ENCODE peak calls at places on chromosomes 1 and 21, in five cellular contexts. O is brain microvascular endothelial cell, D is Panc1, W is OCI-LY7, S is retinal pigment epithelial cell. R is an unnamed sample.

GRCh38 chr1:188137221-188137620 is 1308.5 kb downstream of the PLA2G4A start:
- DNase-seq in O (no peak), D (no peak), W (no peak), S (no peak), R (no peak)

GRCh38 chr1:150619576-150620509 is 9.6 kb downstream of the ENSA start:
- DNase-seq in O (peak; percentile 62), D (no peak), W (peak; percentile 50), S (peak; percentile 66), R (peak; percentile 71)

GRCh38 chr1:147719029-147719703 is 41.2 kb downstream of the GJA5 start:
- DNase-seq in O (no peak), D (no peak), W (peak; percentile 46), S (no peak), R (no peak)

GRCh38 chr1:29736582-29737188 is 500.4 kb downstream of the PTPRU start:
- DNase-seq in O (peak; percentile 46), D (no peak), W (peak; percentile 46), S (peak; percentile 12), R (peak; percentile 41)

GRCh38 chr1:224378855-224379631 is 22.4 kb downstream of the CNIH4 start:
- DNase-seq in O (no peak), D (no peak), W (no peak), S (no peak), R (no peak)

GRCh38 chr1:209772116-209772515 is 12.2 kb downstream of the C1orf74 start:
- DNase-seq in O (no peak), D (no peak), W (no peak), S (no peak), R (no peak)

GRCh38 chr1:65792671-65793358 is at the start of gene PDE4B:
- DNase-seq in O (peak; percentile 3), D (no peak), W (no peak), S (no peak), R (peak; percentile 36)

GRCh38 chr1:203677771-203678170 is 51.1 kb downstream of the ATP2B4 start:
- DNase-seq in O (no peak), D (no peak), W (no peak), S (no peak), R (no peak)

GRCh38 chr1:167297222-167298214 is 76.8 kb downstream of the POU2F1 start:
- DNase-seq in O (no peak), D (no peak), W (no peak), S (no peak), R (peak; percentile 37)

GRCh38 chr1:115198938-115199337 is 109.6 kb upstream of the TSPAN2 start:
- DNase-seq in O (peak; percentile 33), D (no peak), W (no peak), S (no peak), R (peak; percentile 79)

GRCh38 chr1:56645663-56646330 is 683 bp downstream of the PRKAA2 start:
- DNase-seq in O (no peak), D (no peak), W (no peak), S (no peak), R (no peak)

GRCh38 chr1:209191242-209191626 is 392.3 kb upstream of the CAMK1G start:
- DNase-seq in O (no peak), D (no peak), W (no peak), S (no peak), R (no peak)

GRCh38 chr1:180773210-180773865 is 139.4 kb upstream of the KIAA1614 start:
- DNase-seq in O (no peak), D (no peak), W (no peak), S (no peak), R (peak; percentile 37)

GRCh38 chr1:90710579-90711536 is 6.2 kb downstream of the BARHL2 start:
- DNase-seq in O (no peak), D (no peak), W (no peak), S (no peak), R (no peak)

GRCh38 chr21:37452222-37452621 is 85.6 kb downstream of the DYRK1A start:
- DNase-seq in O (peak; percentile 87), D (no peak), W (no peak), S (peak; percentile 66), R (peak; percentile 92)

GRCh38 chr1:40898434-40898900 is 36.3 kb upstream of the CITED4 start:
- DNase-seq in O (peak; percentile 34), D (no peak), W (no peak), S (peak; percentile 26), R (peak; percentile 17)

GRCh38 chr1:40478276-40478675 is 1.2 kb downstream of the ZFP69 start:
- DNase-seq in O (no peak), D (no peak), W (no peak), S (no peak), R (peak; percentile 27)

GRCh38 chr1:245016700-245017099 is 138.1 kb upstream of the KIF26B start:
- DNase-seq in O (no peak), D (no peak), W (no peak), S (no peak), R (no peak)

GRCh38 chr1:194289569-194290266 is 1103.3 kb upstream of the B3GALT2 start:
- DNase-seq in O (no peak), D (no peak), W (peak; percentile 98), S (no peak), R (no peak)

GRCh38 chr1:114353233-114353632 is 157.8 kb downstream of the TRIM33 start:
- DNase-seq in O (peak; percentile 43), D (no peak), W (peak; percentile 5), S (peak; percentile 52), R (peak; percentile 65)

GRCh38 chr1:100700586-100700985 is 19.0 kb upstream of the VCAM1 start:
- DNase-seq in O (no peak), D (no peak), W (no peak), S (no peak), R (no peak)

GRCh38 chr1:209761021-209761635 is 5.3 kb downstream of the TRAF3IP3 start:
- DNase-seq in O (no peak), D (no peak), W (no peak), S (no peak), R (peak; percentile 48)

GRCh38 chr1:173705117-173705516 is 9.7 kb upstream of the KLHL20 start:
- DNase-seq in O (no peak), D (no peak), W (no peak), S (no peak), R (no peak)

GRCh38 chr21:19322360-19322759 is 918.8 kb upstream of the TMPRSS15 start:
- DNase-seq in O (no peak), D (no peak), W (no peak), S (no peak), R (no peak)

GRCh38 chr1:105462308-105462707 is 1594.2 kb upstream of the PRMT6 start:
- DNase-seq in O (no peak), D (no peak), W (no peak), S (no peak), R (no peak)

GRCh38 chr1:61950418-61950817 is 208.1 kb downstream of the PATJ start:
- DNase-seq in O (no peak), D (no peak), W (no peak), S (no peak), R (no peak)

GRCh38 chr21:26934383-26934782 is 32.5 kb downstream of the ADAMTS5 start:
- DNase-seq in O (no peak), D (no peak), W (no peak), S (no peak), R (no peak)

GRCh38 chr1:231951399-231951798 is 324.8 kb downstream of the DISC1 start:
- DNase-seq in O (peak; percentile 76), D (no peak), W (no peak), S (no peak), R (peak; percentile 15)

GRCh38 chr1:12745992-12746323 is at the start of gene CFAP107:
- DNase-seq in O (no peak), D (no peak), W (no peak), S (no peak), R (peak; percentile 75)

GRCh38 chr1:26761217-26761616 is 26.5 kb upstream of the PIGV start:
- DNase-seq in O (no peak), D (no peak), W (no peak), S (no peak), R (no peak)
- TF ChIP-seq CTCF in O (peak; percentile 52), D (no peak), W (peak; percentile 34), S (peak; percentile 4), R (no peak)

DNA sequence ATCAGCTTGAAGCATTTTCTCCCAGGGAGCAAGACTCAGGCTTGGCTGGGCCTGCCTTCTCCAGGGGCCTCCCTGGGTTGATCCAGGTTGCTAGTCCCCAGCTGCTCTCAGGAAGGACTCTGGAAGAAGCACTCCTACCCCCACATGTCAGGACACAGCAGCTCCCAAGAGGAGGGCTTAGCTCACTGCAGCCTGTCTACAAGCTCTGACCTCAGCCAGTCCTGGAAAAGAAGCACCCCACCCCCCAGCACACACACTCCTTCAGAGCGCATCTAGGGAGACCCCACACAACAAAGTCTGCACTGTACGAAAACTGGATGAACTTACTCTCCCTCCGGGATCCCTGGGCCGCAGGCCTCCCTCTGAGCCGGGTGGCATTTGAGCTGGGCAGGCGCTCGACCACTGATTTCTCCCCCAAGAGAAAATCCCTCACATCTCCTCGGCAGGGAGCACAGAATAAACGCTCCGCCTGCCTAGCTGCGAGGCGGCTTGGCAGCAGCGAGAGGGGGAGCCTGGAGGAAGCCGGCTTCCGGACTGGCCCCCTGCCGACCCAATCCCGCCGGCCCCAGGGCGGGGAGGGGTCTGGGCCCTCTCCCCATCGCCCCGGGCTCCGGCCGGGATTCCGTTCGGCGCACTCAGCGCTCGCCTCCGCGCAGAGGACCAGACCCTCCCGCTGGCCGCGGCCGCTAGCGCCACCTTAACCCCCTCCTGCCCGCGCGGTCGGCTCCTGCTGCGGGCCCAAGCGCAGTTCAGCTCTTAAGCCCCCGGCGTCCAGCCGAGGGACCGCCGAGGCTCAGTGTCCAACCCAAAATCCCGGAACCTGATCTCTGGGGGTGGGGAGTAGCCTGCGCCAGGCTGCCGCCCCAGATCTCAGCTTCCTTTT is at the start of gene KCNA2:
- DNase-seq in O (no peak), D (no peak), W (no peak), S (no peak), R (no peak)
- H3K4me3 ChIP-seq in O (peak within 1 kb of the TSS; percentile 27), D (peak within 1 kb of the TSS; percentile 29), W (no peak within 1 kb of the TSS), S (peak within 1 kb of the TSS; percentile 40), R (peak within 1 kb of the TSS; percentile 17)

GRCh38 chr1:67978988-67979516 is 71.4 kb downstream of the DIRAS3 start:
- DNase-seq in O (peak; percentile 82), D (no peak), W (no peak), S (peak; percentile 78), R (peak; percentile 68)
- TF ChIP-seq CTCF in O (no peak), D (no peak), W (no peak), S (no peak), R (no peak)

GRCh38 chr1:206506405-206506802 is 927 bp upstream of the RASSF5 start:
- DNase-seq in O (no peak), D (no peak), W (no peak), S (no peak), R (no peak)

GRCh38 chr1:206505702-206506375 is 1.5 kb upstream of the RASSF5 start:
- DNase-seq in O (no peak), D (no peak), W (no peak), S (no peak), R (peak; percentile 62)

GRCh38 chr1:206507395-206508129 is at the start of gene RASSF5:
- DNase-seq in O (peak; percentile 45), D (no peak), W (no peak), S (no peak), R (peak; percentile 68)

GRCh38 chr1:206508130-206508884 is 976 bp downstream of the RASSF5 start:
- DNase-seq in O (no peak), D (no peak), W (no peak), S (no peak), R (peak; percentile 18)

DNA sequence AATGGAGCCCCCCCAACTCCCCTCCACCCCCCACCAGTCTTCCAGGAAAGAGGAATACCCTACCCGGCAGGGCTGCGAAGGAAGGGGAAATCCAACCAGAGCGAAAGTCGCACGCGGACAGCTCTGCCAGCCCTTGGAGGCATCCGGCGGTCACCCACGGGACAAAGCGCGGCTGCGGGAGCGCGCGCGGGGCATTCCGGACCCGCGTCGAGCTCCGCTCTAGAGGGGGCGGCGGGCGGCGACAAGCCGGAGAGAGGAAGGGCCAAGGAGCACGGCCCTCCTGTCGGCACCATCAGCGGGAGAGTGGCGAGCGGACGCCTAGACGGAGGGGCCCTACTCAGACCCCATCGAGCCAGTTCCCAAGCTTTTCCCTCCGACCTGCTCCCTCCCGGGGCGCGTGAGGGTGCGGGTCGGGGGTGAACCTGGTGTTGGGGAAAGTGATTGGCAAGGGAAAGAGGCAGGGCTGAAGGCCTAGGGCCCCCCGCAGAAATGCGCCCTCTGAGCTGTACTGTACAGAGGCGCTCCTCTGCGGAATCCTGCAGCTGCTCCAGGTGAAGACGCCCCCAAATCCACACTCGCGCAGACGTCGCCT is 432 bp upstream of the RASSF5 start:
- DNase-seq in O (no peak), D (no peak), W (no peak), S (no peak), R (no peak)
- H3K4me3 ChIP-seq in O (peak overlapping the region; percentile 55), D (peak overlapping the region; percentile 42), W (no peak overlapping the region), S (peak overlapping the region; percentile 57), R (peak overlapping the region; percentile 65)